ENCODE peak calls at places on chromosomes 16 and 17, in five cellular contexts. X, E, W, U and C are unnamed samples.
A peak's percentile ranks its signal among the peaks of the same experiment; 100 is the strongest.

GRCh38 chr17:4599505-4600281 is 15.4 kb downstream of the SMTNL2 start:
- DNase-seq in U (peak; percentile 78), W (peak; percentile 29), E (no peak), X (peak; percentile 79), C (peak; percentile 46)

GRCh38 chr16:60788631-60789030 is 1247.6 kb downstream of the CDH8 start:
- DNase-seq in E (no peak), X (no peak), W (peak; percentile 52), U (no peak), C (no peak)

GRCh38 chr16:81610936-81611335 is 166.3 kb downstream of the CMIP start:
- DNase-seq in E (no peak), W (no peak), X (no peak), U (no peak), C (no peak)

GRCh38 chr16:89407925-89408300 is 82.4 kb downstream of the ANKRD11 start:
- DNase-seq in U (no peak), E (no peak), X (no peak), W (no peak), C (no peak)

GRCh38 chr17:21283482-21284318 is 811 bp upstream of the MAP2K3 start:
- DNase-seq in U (peak; percentile 87), X (no peak), W (peak; percentile 58), E (no peak), C (peak; percentile 42)

GRCh38 chr16:72501739-72502653 is 330.0 kb upstream of the PMFBP1 start:
- DNase-seq in U (no peak), E (peak; percentile 57), X (peak; percentile 30), W (peak; percentile 71), C (peak; percentile 69)

GRCh38 chr17:77308768-77309726 is 168.3 kb downstream of the SEC14L1 start:
- DNase-seq in W (peak; percentile 82), E (no peak), X (no peak), U (no peak), C (no peak)

GRCh38 chr17:74008196-74008595 is 195.3 kb upstream of the RPL38 start:
- DNase-seq in W (no peak), E (no peak), U (no peak), X (no peak), C (no peak)

GRCh38 chr17:41777157-41777578 is 9.3 kb downstream of the JUP start:
- DNase-seq in X (peak; percentile 90), U (no peak), W (peak; percentile 68), E (peak; percentile 48), C (peak; percentile 8)

GRCh38 chr17:4833941-4834501 is 881 bp downstream of the MINK1 start:
- DNase-seq in E (peak; percentile 49), U (no peak), W (peak; percentile 52), X (no peak), C (peak; percentile 28)

GRCh38 chr17:73787036-73787720 is 142.9 kb upstream of the SDK2 start:
- DNase-seq in U (no peak), X (no peak), W (no peak), E (no peak), C (no peak)

GRCh38 chr17:76011951-76012350 is 11.3 kb downstream of the CDK3 start:
- DNase-seq in E (no peak), U (no peak), X (no peak), W (no peak), C (no peak)

GRCh38 chr16:59327894-59328293 is 593.8 kb upstream of the GOT2 start:
- DNase-seq in W (no peak), U (no peak), E (no peak), X (no peak), C (no peak)

GRCh38 chr16:22184615-22184968 is 21.5 kb upstream of the EEF2K start:
- DNase-seq in X (no peak), W (no peak), E (no peak), U (no peak), C (no peak)

GRCh38 chr16:12395266-12395665 is 408.4 kb downstream of the CPPED1 start:
- DNase-seq in E (no peak), X (no peak), U (no peak), W (peak; percentile 56), C (peak; percentile 1)

GRCh38 chr17:80192268-80192667 is 22.4 kb downstream of the CARD14 start:
- DNase-seq in U (no peak), X (peak; percentile 57), W (no peak), E (no peak), C (peak; percentile 57)

GRCh38 chr17:74860229-74860998 is 729 bp upstream of the GRIN2C start:
- DNase-seq in U (no peak), E (no peak), X (no peak), W (no peak), C (no peak)

DNA sequence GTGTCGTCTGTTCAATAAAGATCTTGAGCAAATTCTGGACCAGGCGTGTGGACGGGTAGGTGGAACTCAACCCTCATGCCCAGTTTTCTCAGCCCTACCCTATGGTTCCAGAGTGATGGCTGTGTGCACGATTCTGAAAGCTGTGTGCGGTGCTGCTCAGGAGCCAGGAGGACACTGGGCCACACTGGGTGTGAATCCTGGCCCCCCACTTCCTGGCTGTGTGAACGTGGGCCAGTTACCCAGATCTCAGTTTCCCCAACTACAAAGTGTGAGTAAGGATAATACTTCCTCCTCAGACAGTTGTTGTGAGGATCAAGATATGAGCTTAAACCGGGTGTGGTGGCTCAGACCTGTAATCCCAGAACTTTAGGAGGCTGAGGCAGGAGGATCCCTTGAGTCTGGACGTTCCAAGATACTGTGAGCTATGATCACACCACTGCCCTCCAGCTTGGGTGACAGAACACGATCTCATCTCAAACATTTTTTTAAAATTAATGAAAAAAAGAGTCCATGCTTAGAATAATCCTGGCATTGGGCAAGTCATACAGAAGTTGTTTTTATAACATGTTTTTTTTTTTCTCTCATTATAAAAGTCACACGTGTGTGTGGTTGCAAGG is 14.7 kb upstream of the MPRIP start:
- DNase-seq in W (no peak), U (no peak), X (no peak), E (peak; percentile 38), C (peak; percentile 29)
- H3K4me3 ChIP-seq in W (no peak overlapping the region), U (no peak overlapping the region), X (no peak overlapping the region), E (no peak overlapping the region), C (no peak overlapping the region)

GRCh38 chr16:1494129-1494640 is 1.0 kb downstream of the TELO2 start:
- DNase-seq in X (peak; percentile 80), E (peak; percentile 13), W (peak; percentile 65), U (peak; percentile 79), C (peak; percentile 76)

GRCh38 chr16:1493746-1494094 is 560 bp downstream of the TELO2 start:
- DNase-seq in E (no peak), U (peak; percentile 83), W (no peak), X (no peak), C (no peak)

GRCh38 chr16:1495281-1496262 is 2.4 kb downstream of the TELO2 start:
- DNase-seq in E (no peak), W (no peak), U (peak; percentile 70), X (no peak), C (no peak)

GRCh38 chr16:1492923-1493745 is at the start of gene TELO2:
- DNase-seq in W (peak; percentile 63), E (peak; percentile 83), U (peak; percentile 96), X (peak; percentile 85), C (peak; percentile 85)

GRCh38 chr16:1494711-1495110 is 1.6 kb downstream of the TELO2 start:
- DNase-seq in E (no peak), X (peak; percentile 83), W (no peak), U (peak; percentile 69), C (no peak)
- H3K4me3 ChIP-seq in E (no peak overlapping the region), X (peak overlapping the region; percentile 61), W (peak overlapping the region; percentile 18), U (no peak overlapping the region), C (no peak overlapping the region)

DNA sequence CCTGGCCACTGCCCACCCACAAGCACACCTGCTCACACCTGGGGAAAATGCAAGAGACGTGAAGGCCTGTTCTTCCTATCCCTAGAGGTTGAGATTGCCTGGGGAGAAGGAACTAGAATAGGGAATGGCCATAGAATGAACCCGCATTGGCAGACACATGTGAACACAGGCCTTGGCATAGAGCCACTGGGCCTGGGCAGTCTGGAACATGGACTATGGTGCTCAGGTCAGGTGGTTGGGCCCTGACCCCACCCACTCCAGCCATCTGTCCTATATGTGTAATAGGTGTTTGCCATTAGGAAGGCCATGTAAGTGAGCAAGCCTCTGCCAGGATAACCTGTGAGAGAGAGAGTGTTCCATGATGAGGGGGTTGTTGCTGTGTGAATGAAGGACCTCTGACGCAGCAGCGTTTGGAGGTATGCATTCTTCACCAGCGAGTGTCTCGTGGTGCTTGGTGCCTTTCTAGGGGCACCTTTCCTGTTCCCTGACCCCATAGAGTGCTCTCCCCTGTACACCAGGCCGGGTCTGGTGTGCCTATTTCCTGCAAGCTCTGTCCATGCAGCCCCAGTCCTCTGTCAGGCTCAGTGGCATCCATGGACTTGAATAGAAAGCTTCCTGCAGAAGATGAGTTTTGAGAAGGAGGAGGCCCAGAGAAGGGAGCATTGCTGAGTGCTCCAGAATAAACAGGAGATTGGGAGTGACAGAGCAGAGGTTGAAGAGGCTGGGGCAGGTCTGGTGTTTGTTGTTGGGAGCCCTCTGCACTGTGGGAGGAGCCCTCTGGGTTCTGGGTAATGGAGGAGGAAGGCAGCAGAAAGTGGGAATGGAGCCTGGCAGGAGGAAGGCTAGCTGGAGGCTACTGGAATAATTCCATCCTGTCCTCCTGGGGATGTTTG is 15.6 kb downstream of the CTRL start:
- DNase-seq in U (no peak), E (peak; percentile 78), W (peak; percentile 26), X (peak; percentile 48), C (no peak)
- H3K4me3 ChIP-seq in U (no peak overlapping the region), E (no peak overlapping the region), W (no peak overlapping the region), X (no peak overlapping the region), C (no peak overlapping the region)

GRCh38 chr17:31147507-31148202 is 52.9 kb downstream of the NF1 start:
- DNase-seq in X (no peak), W (no peak), E (no peak), U (no peak), C (peak; percentile 15)
- H3K4me3 ChIP-seq in X (no peak overlapping the region), W (no peak overlapping the region), E (no peak overlapping the region), U (no peak overlapping the region), C (no peak overlapping the region)

DNA sequence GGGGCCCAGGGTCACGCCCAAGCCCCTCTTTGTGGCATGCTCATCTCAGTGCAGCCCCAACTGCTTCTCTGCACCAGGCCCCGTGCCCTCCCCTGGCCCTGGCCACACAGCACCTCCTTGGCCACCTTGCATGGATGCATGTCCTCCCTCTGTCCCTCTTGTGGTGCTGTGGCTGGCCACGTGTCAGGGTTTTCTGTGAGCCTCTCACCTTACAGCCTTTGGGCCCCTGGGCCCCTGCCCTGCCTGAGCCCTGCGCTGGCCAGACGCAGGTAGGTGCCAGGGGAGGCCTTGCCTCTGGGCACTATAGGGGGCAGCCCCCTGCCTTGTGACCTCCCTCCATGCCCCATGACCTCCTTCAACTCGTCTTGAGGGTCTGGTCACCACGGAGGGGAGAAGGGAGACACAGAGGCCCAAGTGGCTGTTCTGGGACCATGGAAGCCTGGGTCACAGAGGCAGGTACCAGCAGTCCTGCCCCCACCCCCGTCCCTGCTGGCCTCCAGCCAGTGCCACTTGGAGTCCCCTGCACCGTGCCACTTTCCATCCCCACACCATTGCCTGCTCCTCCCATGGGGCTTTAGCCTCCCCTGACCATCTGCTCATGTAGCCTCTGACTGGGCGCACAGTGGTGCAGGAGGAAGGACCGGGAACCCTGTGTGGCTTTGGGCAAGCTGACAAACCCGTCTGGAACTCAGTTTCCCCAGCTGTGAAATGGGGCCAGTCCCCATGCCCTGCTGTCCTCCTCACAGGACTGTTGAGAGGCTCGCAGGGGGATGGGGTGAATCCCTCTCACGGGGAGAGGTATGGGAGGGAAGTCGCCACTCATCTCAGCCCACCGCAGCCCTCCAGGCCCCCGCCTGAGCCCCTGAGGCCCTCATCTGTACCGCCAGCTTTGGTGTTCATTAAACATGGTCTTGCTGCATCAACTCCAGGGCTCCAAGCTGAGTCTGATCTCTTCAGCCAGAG is 11.5 kb upstream of the ATP6V0C start:
- DNase-seq in U (peak; percentile 64), W (no peak), X (no peak), E (no peak), C (no peak)
- H3K4me3 ChIP-seq in U (no peak overlapping the region), W (no peak overlapping the region), X (peak overlapping the region; percentile 37), E (no peak overlapping the region), C (no peak overlapping the region)